ENCODE peak calls at places on chromosomes 2 and 18, in four cellular contexts. K is neural progenitor cell; O is GM13976; A is activated naive CD4-positive, alpha-beta T cell treated with anti-CD3 and anti-CD28 coated beads for 36 hours. G is an unnamed sample.

GRCh38 chr2:136305517-136306192 is 187.7 kb upstream of the CXCR4 start:
- DNase-seq in A (peak), O (peak), K (no peak), G (no peak)

GRCh38 chr2:39689876-39690275 is 24.2 kb downstream of the TMEM178A start:
- DNase-seq in O (no peak), K (no peak), A (no peak), G (no peak)

GRCh38 chr2:84701880-84702279 is 179.0 kb downstream of the TRABD2A start:
- DNase-seq in K (no peak), A (no peak), O (no peak), G (peak)

GRCh38 chr18:22613788-22614187 is 196.1 kb upstream of the CTAGE1 start:
- DNase-seq in K (no peak), A (no peak), O (no peak), G (no peak)

GRCh38 chr2:102144128-102144527 is 1.6 kb downstream of the IL1R1 start:
- DNase-seq in A (no peak), K (no peak), O (no peak), G (no peak)

GRCh38 chr2:240013343-240013742 is 11.8 kb downstream of the NDUFA10 start:
- DNase-seq in O (no peak), A (no peak), K (no peak), G (no peak)

GRCh38 chr18:48296581-48296980 is 112.6 kb downstream of the ZBTB7C start:
- DNase-seq in A (no peak), K (no peak), O (no peak), G (no peak)

GRCh38 chr2:133792223-133792622 is 224.0 kb upstream of the NCKAP5 start:
- DNase-seq in O (no peak), A (no peak), K (no peak), G (no peak)

GRCh38 chr2:177313162-177313781 is 48.7 kb upstream of the NFE2L2 start:
- DNase-seq in K (no peak), A (no peak), O (no peak), G (no peak)

GRCh38 chr2:120014231-120014990 is 1.5 kb downstream of the EPB41L5 start:
- DNase-seq in O (no peak), K (peak), A (no peak), G (peak)

GRCh38 chr2:177260398-177260797 is 4.1 kb downstream of the NFE2L2 start:
- DNase-seq in K (no peak), A (no peak), O (no peak), G (no peak)

GRCh38 chr2:120826716-120827410 is 91.2 kb downstream of the GLI2 start:
- DNase-seq in A (no peak), O (no peak), K (no peak), G (no peak)

GRCh38 chr2:212711851-212712250 is 173.2 kb upstream of the ERBB4 start:
- DNase-seq in O (no peak), K (no peak), A (no peak), G (peak)

GRCh38 chr2:157439792-157440186 is 4.1 kb downstream of the CYTIP start:
- DNase-seq in A (peak), O (peak), K (no peak), G (no peak)

GRCh38 chr2:231321556-231322334 is 73.8 kb upstream of the B3GNT7 start:
- DNase-seq in K (no peak), A (no peak), O (no peak), G (no peak)

GRCh38 chr2:118738524-118739308 is 108.7 kb downstream of the EN1 start:
- DNase-seq in O (no peak), K (no peak), A (no peak), G (peak)

GRCh38 chr2:71965530-71965929 is 182.1 kb downstream of the CYP26B1 start:
- DNase-seq in O (no peak), K (no peak), A (no peak), G (no peak)

GRCh38 chr18:32425466-32425865 is 45.2 kb downstream of the GAREM1 start:
- DNase-seq in O (no peak), K (no peak), A (no peak), G (no peak)

GRCh38 chr2:190627881-190628412 is 20.9 kb upstream of the NAB1 start:
- DNase-seq in O (peak), A (peak), K (peak), G (peak)